ENCODE peak calls at places on chromosomes 6 and 20, in eight cellular contexts. One of them, this sample, is unnamed.

GRCh38 chr6:155212106-155212505 is 51.7 kb upstream of the CLDN20 start:
- DNase-seq in psoas muscle: no peak
- DNase-seq in GM10248: no peak
- DNase-seq in GM12878: no peak
- DNase-seq in fibroblast of the aortic adventitia: no peak
- DNase-seq in B cell: no peak
- DNase-seq in mesothelial cell of epicardium: no peak
- DNase-seq in hepatocyte: no peak
- DNase-seq in this sample: no peak

GRCh38 chr20:48850257-48850656 is 22.5 kb upstream of the PREX1 start:
- DNase-seq in psoas muscle: no peak
- DNase-seq in GM10248: no peak
- DNase-seq in GM12878: no peak
- DNase-seq in fibroblast of the aortic adventitia: no peak
- DNase-seq in B cell: no peak
- DNase-seq in mesothelial cell of epicardium: no peak
- DNase-seq in hepatocyte: no peak
- DNase-seq in this sample: no peak

GRCh38 chr20:6008254-6008653 is 45.6 kb downstream of the LRRN4 start:
- DNase-seq in psoas muscle: peak; percentile 78
- DNase-seq in GM10248: no peak
- DNase-seq in GM12878: no peak
- DNase-seq in fibroblast of the aortic adventitia: peak; percentile 97
- DNase-seq in B cell: no peak
- DNase-seq in mesothelial cell of epicardium: no peak
- DNase-seq in hepatocyte: peak; percentile 77
- DNase-seq in this sample: no peak

GRCh38 chr20:57663681-57664451 is 43.6 kb upstream of the ZBP1 start:
- DNase-seq in psoas muscle: peak; percentile 49
- DNase-seq in GM10248: no peak
- DNase-seq in GM12878: no peak
- DNase-seq in fibroblast of the aortic adventitia: no peak
- DNase-seq in B cell: no peak
- DNase-seq in mesothelial cell of epicardium: no peak
- DNase-seq in hepatocyte: no peak
- DNase-seq in this sample: no peak

GRCh38 chr6:1796706-1797529 is 187.2 kb downstream of the FOXC1 start:
- DNase-seq in psoas muscle: no peak
- DNase-seq in GM10248: peak; percentile 50
- DNase-seq in GM12878: no peak
- DNase-seq in fibroblast of the aortic adventitia: no peak
- DNase-seq in B cell: no peak
- DNase-seq in mesothelial cell of epicardium: no peak
- DNase-seq in hepatocyte: no peak
- DNase-seq in this sample: no peak

GRCh38 chr6:134732761-134733160 is 217.1 kb downstream of the ALDH8A1 start:
- DNase-seq in psoas muscle: no peak
- DNase-seq in GM10248: no peak
- DNase-seq in GM12878: no peak
- DNase-seq in fibroblast of the aortic adventitia: no peak
- DNase-seq in B cell: no peak
- DNase-seq in mesothelial cell of epicardium: no peak
- DNase-seq in hepatocyte: no peak
- DNase-seq in this sample: no peak

GRCh38 chr6:164108869-164109769 is 694.6 kb downstream of the QKI start:
- DNase-seq in psoas muscle: peak; percentile 98
- DNase-seq in GM10248: no peak
- DNase-seq in GM12878: no peak
- DNase-seq in fibroblast of the aortic adventitia: no peak
- DNase-seq in B cell: no peak
- DNase-seq in mesothelial cell of epicardium: no peak
- DNase-seq in hepatocyte: no peak
- DNase-seq in this sample: no peak

GRCh38 chr6:140979642-140980091 is 1153.1 kb upstream of the GJE1 start:
- DNase-seq in psoas muscle: no peak
- DNase-seq in GM10248: no peak
- DNase-seq in GM12878: no peak
- DNase-seq in fibroblast of the aortic adventitia: peak; percentile 98
- DNase-seq in B cell: no peak
- DNase-seq in mesothelial cell of epicardium: no peak
- DNase-seq in hepatocyte: peak; percentile 47
- DNase-seq in this sample: no peak

GRCh38 chr6:112717401-112717800 is 370.3 kb downstream of the RFPL4B start:
- DNase-seq in psoas muscle: no peak
- DNase-seq in GM10248: no peak
- DNase-seq in GM12878: no peak
- DNase-seq in fibroblast of the aortic adventitia: peak; percentile 40
- DNase-seq in B cell: no peak
- DNase-seq in mesothelial cell of epicardium: no peak
- DNase-seq in hepatocyte: no peak
- DNase-seq in this sample: no peak

GRCh38 chr6:120077489-120077888 is 727.9 kb upstream of the MAN1A1 start:
- DNase-seq in psoas muscle: no peak
- DNase-seq in GM10248: no peak
- DNase-seq in GM12878: no peak
- DNase-seq in fibroblast of the aortic adventitia: peak; percentile 3
- DNase-seq in B cell: no peak
- DNase-seq in mesothelial cell of epicardium: no peak
- DNase-seq in hepatocyte: peak; percentile 46
- DNase-seq in this sample: no peak
- TF ChIP-seq CTCF in psoas muscle: no peak
- TF ChIP-seq CTCF in GM10248: no peak
- TF ChIP-seq CTCF in GM12878: no peak
- TF ChIP-seq CTCF in fibroblast of the aortic adventitia: no peak
- TF ChIP-seq CTCF in B cell: no peak
- TF ChIP-seq CTCF in mesothelial cell of epicardium: no peak
- TF ChIP-seq CTCF in hepatocyte: peak; percentile 51
- TF ChIP-seq CTCF in this sample: peak; percentile 9

GRCh38 chr6:166520905-166521834 is 65.3 kb downstream of the RAMACL start:
- DNase-seq in psoas muscle: no peak
- DNase-seq in GM10248: no peak
- DNase-seq in GM12878: no peak
- DNase-seq in fibroblast of the aortic adventitia: no peak
- DNase-seq in B cell: peak; percentile 25
- DNase-seq in mesothelial cell of epicardium: no peak
- DNase-seq in hepatocyte: no peak
- DNase-seq in this sample: no peak

GRCh38 chr6:166525567-166525966 is 60.9 kb downstream of the RAMACL start:
- DNase-seq in psoas muscle: no peak
- DNase-seq in GM10248: no peak
- DNase-seq in GM12878: no peak
- DNase-seq in fibroblast of the aortic adventitia: no peak
- DNase-seq in B cell: peak; percentile 24
- DNase-seq in mesothelial cell of epicardium: no peak
- DNase-seq in hepatocyte: no peak
- DNase-seq in this sample: no peak

GRCh38 chr6:166526937-166527336 is 59.5 kb downstream of the RAMACL start:
- DNase-seq in psoas muscle: no peak
- DNase-seq in GM10248: no peak
- DNase-seq in GM12878: no peak
- DNase-seq in fibroblast of the aortic adventitia: no peak
- DNase-seq in B cell: peak; percentile 7
- DNase-seq in mesothelial cell of epicardium: no peak
- DNase-seq in hepatocyte: no peak
- DNase-seq in this sample: no peak

GRCh38 chr6:166527849-166528248 is 58.6 kb downstream of the RAMACL start:
- DNase-seq in psoas muscle: no peak
- DNase-seq in GM10248: no peak
- DNase-seq in GM12878: no peak
- DNase-seq in fibroblast of the aortic adventitia: no peak
- DNase-seq in B cell: no peak
- DNase-seq in mesothelial cell of epicardium: no peak
- DNase-seq in hepatocyte: no peak
- DNase-seq in this sample: no peak

DNA sequence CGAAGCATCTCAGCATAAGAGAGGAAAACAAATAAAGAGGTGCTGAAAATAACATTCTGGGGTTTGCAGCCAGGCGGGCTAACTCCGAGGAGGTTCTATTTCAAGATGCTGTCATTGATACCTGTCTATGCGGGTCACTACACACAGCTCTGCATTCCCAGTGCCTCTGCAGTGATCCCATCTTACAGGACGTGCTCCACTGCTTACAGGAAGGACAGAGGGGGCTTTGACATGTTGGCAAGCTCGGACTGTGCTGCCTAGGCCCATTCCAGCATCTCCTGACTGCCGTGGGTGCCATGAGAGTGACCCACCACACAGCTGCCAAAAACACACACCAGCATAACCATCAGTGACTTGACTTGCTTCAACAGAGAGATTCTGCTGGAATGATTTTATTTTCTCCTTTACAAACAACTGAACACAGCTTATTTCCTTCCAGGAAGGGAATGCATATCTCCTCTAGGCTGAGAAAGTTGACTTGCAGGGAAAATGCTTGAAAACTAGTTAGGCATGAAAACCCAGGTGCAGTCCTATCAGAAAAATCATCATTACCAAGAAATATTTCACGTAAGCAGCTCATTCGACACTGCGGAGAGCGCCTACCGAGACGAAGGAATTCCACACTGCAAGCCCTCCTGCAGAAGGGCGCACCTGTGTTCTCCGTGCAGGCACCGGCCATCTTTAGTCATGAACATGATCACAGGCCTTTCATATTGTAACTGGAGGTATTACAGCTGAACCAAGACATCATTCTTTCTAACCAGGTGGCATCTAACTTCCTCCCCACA is 62.5 kb downstream of the RAMACL start:
- DNase-seq in psoas muscle: no peak
- DNase-seq in GM10248: no peak
- DNase-seq in GM12878: no peak
- DNase-seq in fibroblast of the aortic adventitia: no peak
- DNase-seq in B cell: peak; percentile 32
- DNase-seq in mesothelial cell of epicardium: no peak
- DNase-seq in hepatocyte: no peak
- DNase-seq in this sample: no peak
- TF ChIP-seq CTCF in psoas muscle: no peak
- TF ChIP-seq CTCF in GM10248: no peak
- TF ChIP-seq CTCF in GM12878: no peak
- TF ChIP-seq CTCF in fibroblast of the aortic adventitia: no peak
- TF ChIP-seq CTCF in B cell: no peak
- TF ChIP-seq CTCF in mesothelial cell of epicardium: no peak
- TF ChIP-seq CTCF in hepatocyte: no peak
- TF ChIP-seq CTCF in this sample: no peak

GRCh38 chr20:38895098-38895949 is 30.9 kb upstream of the FAM83D start:
- DNase-seq in psoas muscle: no peak
- DNase-seq in GM10248: no peak
- DNase-seq in GM12878: no peak
- DNase-seq in fibroblast of the aortic adventitia: no peak
- DNase-seq in B cell: peak; percentile 23
- DNase-seq in mesothelial cell of epicardium: no peak
- DNase-seq in hepatocyte: no peak
- DNase-seq in this sample: no peak

GRCh38 chr20:38893485-38894090 is 32.6 kb upstream of the FAM83D start:
- DNase-seq in psoas muscle: peak; percentile 76
- DNase-seq in GM10248: peak; percentile 89
- DNase-seq in GM12878: peak; percentile 38
- DNase-seq in fibroblast of the aortic adventitia: peak; percentile 43
- DNase-seq in B cell: peak; percentile 74
- DNase-seq in mesothelial cell of epicardium: peak; percentile 52
- DNase-seq in hepatocyte: peak; percentile 79
- DNase-seq in this sample: peak; percentile 71

GRCh38 chr20:38893056-38893455 is 33.2 kb upstream of the FAM83D start:
- DNase-seq in psoas muscle: no peak
- DNase-seq in GM10248: no peak
- DNase-seq in GM12878: peak; percentile 27
- DNase-seq in fibroblast of the aortic adventitia: no peak
- DNase-seq in B cell: no peak
- DNase-seq in mesothelial cell of epicardium: no peak
- DNase-seq in hepatocyte: no peak
- DNase-seq in this sample: no peak

GRCh38 chr20:38896009-38896594 is 30.1 kb upstream of the FAM83D start:
- DNase-seq in psoas muscle: no peak
- DNase-seq in GM10248: no peak
- DNase-seq in GM12878: no peak
- DNase-seq in fibroblast of the aortic adventitia: no peak
- DNase-seq in B cell: no peak
- DNase-seq in mesothelial cell of epicardium: no peak
- DNase-seq in hepatocyte: no peak
- DNase-seq in this sample: no peak

GRCh38 chr20:38894091-38894847 is 31.9 kb upstream of the FAM83D start:
- DNase-seq in psoas muscle: no peak
- DNase-seq in GM10248: peak; percentile 43
- DNase-seq in GM12878: no peak
- DNase-seq in fibroblast of the aortic adventitia: no peak
- DNase-seq in B cell: no peak
- DNase-seq in mesothelial cell of epicardium: no peak
- DNase-seq in hepatocyte: no peak
- DNase-seq in this sample: no peak
- TF ChIP-seq CTCF in psoas muscle: no peak
- TF ChIP-seq CTCF in GM10248: no peak
- TF ChIP-seq CTCF in GM12878: no peak
- TF ChIP-seq CTCF in fibroblast of the aortic adventitia: no peak
- TF ChIP-seq CTCF in B cell: peak; percentile 38
- TF ChIP-seq CTCF in mesothelial cell of epicardium: no peak
- TF ChIP-seq CTCF in hepatocyte: no peak
- TF ChIP-seq CTCF in this sample: peak; percentile 9

GRCh38 chr6:31896493-31896855 is 1.0 kb downstream of the EHMT2 start:
- DNase-seq in psoas muscle: no peak
- DNase-seq in GM10248: no peak
- DNase-seq in GM12878: no peak
- DNase-seq in fibroblast of the aortic adventitia: no peak
- DNase-seq in B cell: no peak
- DNase-seq in mesothelial cell of epicardium: no peak
- DNase-seq in hepatocyte: no peak
- DNase-seq in this sample: no peak

GRCh38 chr6:31896856-31897611 is 464 bp downstream of the EHMT2 start:
- DNase-seq in psoas muscle: no peak
- DNase-seq in GM10248: no peak
- DNase-seq in GM12878: no peak
- DNase-seq in fibroblast of the aortic adventitia: no peak
- DNase-seq in B cell: no peak
- DNase-seq in mesothelial cell of epicardium: no peak
- DNase-seq in hepatocyte: peak; percentile 40
- DNase-seq in this sample: no peak

GRCh38 chr6:31898200-31899011 is 908 bp upstream of the EHMT2 start:
- DNase-seq in psoas muscle: no peak
- DNase-seq in GM10248: no peak
- DNase-seq in GM12878: no peak
- DNase-seq in fibroblast of the aortic adventitia: peak; percentile 56
- DNase-seq in B cell: no peak
- DNase-seq in mesothelial cell of epicardium: no peak
- DNase-seq in hepatocyte: peak; percentile 69
- DNase-seq in this sample: no peak

GRCh38 chr6:31899215-31899614 is 1.7 kb upstream of the EHMT2 start:
- DNase-seq in psoas muscle: no peak
- DNase-seq in GM10248: no peak
- DNase-seq in GM12878: no peak
- DNase-seq in fibroblast of the aortic adventitia: no peak
- DNase-seq in B cell: no peak
- DNase-seq in mesothelial cell of epicardium: no peak
- DNase-seq in hepatocyte: no peak
- DNase-seq in this sample: no peak

DNA sequence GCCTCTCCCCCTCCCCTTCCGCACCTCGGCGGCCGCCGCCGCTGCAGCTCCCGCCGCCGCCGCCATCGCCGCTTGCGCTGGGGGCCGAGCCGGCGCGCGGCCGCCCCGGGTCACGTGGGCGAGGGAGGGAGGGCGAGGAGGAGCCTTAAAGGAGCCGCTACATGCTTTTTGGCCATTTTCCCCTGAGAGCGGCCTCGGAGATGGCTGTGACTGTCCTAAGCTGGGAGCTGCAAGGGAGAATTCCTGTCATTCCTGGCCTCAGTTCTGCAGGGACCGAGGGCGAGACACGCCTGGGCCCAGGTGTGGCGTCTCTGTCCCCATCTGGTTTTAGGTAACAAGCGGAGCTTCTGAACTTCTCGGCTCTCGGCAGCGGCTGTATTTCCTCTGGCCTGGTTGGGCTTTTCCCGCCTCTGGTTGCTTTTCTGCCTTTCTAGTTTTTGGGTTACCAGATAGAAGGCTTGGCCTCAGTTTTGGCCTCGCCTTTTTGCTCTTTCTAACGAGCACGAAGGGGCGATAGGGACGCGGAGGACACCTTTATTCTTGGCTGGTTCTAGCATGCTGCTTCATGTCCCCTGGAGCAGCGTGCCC is at the start of gene EHMT2:
- DNase-seq in psoas muscle: peak; percentile 93
- DNase-seq in GM10248: peak; percentile 91
- DNase-seq in GM12878: no peak
- DNase-seq in fibroblast of the aortic adventitia: peak; percentile 71
- DNase-seq in B cell: peak; percentile 85
- DNase-seq in mesothelial cell of epicardium: peak; percentile 80
- DNase-seq in hepatocyte: peak; percentile 95
- DNase-seq in this sample: peak; percentile 67
- TF ChIP-seq CTCF in psoas muscle: peak; percentile 6
- TF ChIP-seq CTCF in GM10248: no peak
- TF ChIP-seq CTCF in GM12878: no peak
- TF ChIP-seq CTCF in fibroblast of the aortic adventitia: peak; percentile 2
- TF ChIP-seq CTCF in B cell: no peak
- TF ChIP-seq CTCF in mesothelial cell of epicardium: no peak
- TF ChIP-seq CTCF in hepatocyte: no peak
- TF ChIP-seq CTCF in this sample: no peak